ENCODE peak calls at places on chromosomes 1 and 21, in four cellular contexts. X is lower lobe of right lung, K is fibroblast of lung, U is HTR-8/SVneo. J is an unnamed sample.
A peak's percentile ranks its signal among the peaks of the same experiment; 100 is the strongest.

GRCh38 chr1:154574715-154575114 is 7.1 kb downstream of the CHRNB2 start:
- DNase-seq in X (no peak), K (peak; percentile 15), U (no peak), J (no peak)

GRCh38 chr21:45035477-45035848 is 38.9 kb upstream of the ADARB1 start:
- DNase-seq in X (no peak), K (no peak), U (no peak), J (no peak)

GRCh38 chr1:218481116-218481775 is 136.1 kb downstream of the TGFB2 start:
- DNase-seq in X (no peak), K (peak; percentile 79), U (no peak), J (no peak)

GRCh38 chr1:221509575-221510360 is 232.1 kb downstream of the DUSP10 start:
- DNase-seq in X (no peak), K (peak; percentile 45), U (no peak), J (no peak)

GRCh38 chr21:38956791-38957571 is 151.3 kb downstream of the ETS2 start:
- DNase-seq in X (peak; percentile 58), K (peak; percentile 41), U (no peak), J (no peak)

GRCh38 chr1:145690587-145691558 is 16.3 kb downstream of the PDZK1 start:
- DNase-seq in X (no peak), K (peak; percentile 84), U (no peak), J (peak; percentile 20)

GRCh38 chr1:24862775-24863483 is 67.1 kb downstream of the RUNX3 start:
- DNase-seq in X (no peak), K (no peak), U (no peak), J (no peak)

GRCh38 chr1:181936269-181936668 is 125.2 kb downstream of the ZNF648 start:
- DNase-seq in X (no peak), K (no peak), U (no peak), J (no peak)

GRCh38 chr1:65554829-65555228 is 134.4 kb downstream of the LEPR start:
- DNase-seq in X (no peak), K (no peak), U (no peak), J (no peak)

GRCh38 chr1:94884101-94884875 is 42.6 kb downstream of the CNN3 start:
- DNase-seq in X (no peak), K (peak; percentile 78), U (peak; percentile 30), J (no peak)

GRCh38 chr1:223242382-223242955 is 99.4 kb upstream of the TLR5 start:
- DNase-seq in X (no peak), K (peak; percentile 43), U (no peak), J (no peak)

GRCh38 chr1:151887028-151887427 is 22.3 kb downstream of the THEM4 start:
- DNase-seq in X (no peak), K (peak; percentile 60), U (no peak), J (no peak)

GRCh38 chr1:177343445-177343844 is 172.7 kb downstream of the BRINP2 start:
- DNase-seq in X (no peak), K (no peak), U (no peak), J (no peak)

GRCh38 chr1:42322577-42322976 is 12.5 kb downstream of the FOXJ3 start:
- DNase-seq in X (no peak), K (peak; percentile 55), U (no peak), J (no peak)